ENCODE peak calls at places on chromosome 20, in four cellular contexts. I, D, R and Q are unnamed samples.
A peak's percentile ranks its signal among the peaks of the same experiment; 100 is the strongest.

GRCh38 chr20:29349836-29350235 is 1907.6 kb upstream of the DEFB115 start:
- DNase-seq in I (no peak), D (no peak), R (no peak), Q (peak; percentile 62)

GRCh38 chr20:14989891-14990290 is 652.5 kb upstream of the FLRT3 start:
- DNase-seq in I (no peak), R (no peak), D (no peak), Q (no peak)

GRCh38 chr20:25676164-25676809 is 20.4 kb downstream of the ZNF337 start:
- DNase-seq in R (peak; percentile 65), D (no peak), I (no peak), Q (peak; percentile 11)

GRCh38 chr20:4869290-4870193 is 131.8 kb downstream of the SLC23A2 start:
- DNase-seq in D (no peak), R (no peak), I (no peak), Q (peak; percentile 17)

GRCh38 chr20:52923123-52923543 is 49.0 kb upstream of the TSHZ2 start:
- DNase-seq in I (no peak), R (peak; percentile 27), D (no peak), Q (no peak)

GRCh38 chr20:62493886-62494285 is 18.1 kb upstream of the GATA5 start:
- DNase-seq in D (no peak), R (no peak), I (no peak), Q (no peak)

GRCh38 chr20:20096421-20096820 is 44.1 kb downstream of the CFAP61 start:
- DNase-seq in I (no peak), R (no peak), D (no peak), Q (no peak)

GRCh38 chr20:54475334-54476287 is at the start of gene DOK5:
- DNase-seq in R (no peak), I (peak; percentile 35), D (no peak), Q (no peak)

GRCh38 chr20:33239418-33239817 is 3.6 kb downstream of the BPIFA1 start:
- DNase-seq in I (no peak), R (no peak), D (no peak), Q (no peak)

GRCh38 chr20:32368930-32369329 is 10.8 kb downstream of the ASXL1 start:
- DNase-seq in I (no peak), D (no peak), R (no peak), Q (no peak)

GRCh38 chr20:35297153-35297552 is 4.9 kb upstream of the FAM83C start:
- DNase-seq in I (no peak), R (peak; percentile 53), D (peak; percentile 42), Q (peak; percentile 64)
- TF ChIP-seq CTCF in I (no peak), R (no peak), D (no peak), Q (peak; percentile 32)

DNA sequence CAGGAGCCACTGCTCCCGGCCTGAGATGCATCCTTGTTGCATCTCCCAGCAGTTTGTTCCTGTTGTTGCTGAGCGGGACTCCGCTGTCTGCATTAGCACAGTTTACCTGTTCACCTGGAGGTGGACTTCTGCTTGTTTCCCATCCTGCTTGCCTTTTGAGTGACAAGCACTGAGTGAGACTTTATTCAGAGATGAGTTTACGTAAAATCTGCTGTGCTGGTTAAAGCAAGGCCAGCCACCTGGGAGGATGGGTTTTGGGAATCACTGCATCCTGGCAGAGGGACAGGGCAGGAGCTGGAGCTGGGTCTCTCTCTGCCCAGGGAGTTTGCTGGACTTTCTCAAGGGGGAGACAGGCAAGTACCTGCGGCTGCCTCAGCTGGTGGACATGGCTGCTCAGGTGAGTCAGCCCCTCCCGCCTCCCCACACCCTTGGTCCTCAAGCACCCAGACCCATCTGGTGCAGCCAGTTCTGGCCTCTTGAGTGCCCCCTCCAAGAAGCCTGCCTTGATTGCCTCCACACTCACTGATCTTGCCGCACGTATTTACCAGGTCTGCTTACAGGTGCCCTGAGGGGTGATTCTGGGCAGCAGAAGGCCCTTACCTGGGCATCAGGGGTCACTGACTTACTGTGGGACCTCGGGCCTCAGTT is 55.5 kb downstream of the SRC start:
- DNase-seq in D (no peak), R (no peak), I (no peak), Q (no peak)
- H3K36me3 ChIP-seq in D (peaks cover 17% of the 10 kb centered on the region), R (peaks cover 62% of the 10 kb centered on the region), I (no peaks in the 10 kb centered on the region), Q (peaks cover 17% of the 10 kb centered on the region)

GRCh38 chr20:44070139-44070900 is 116.7 kb downstream of the JPH2 start:
- DNase-seq in D (no peak), R (no peak), I (no peak), Q (no peak)
- TF ChIP-seq CTCF in D (no peak), R (no peak), I (no peak), Q (no peak)

GRCh38 chr20:45336530-45337366 is 11.5 kb downstream of the SDC4 start:
- DNase-seq in D (no peak), R (peak; percentile 93), I (no peak), Q (no peak)
- H3K36me3 ChIP-seq in D (no peaks in the 10 kb centered on the region), R (peaks cover 21% of the 10 kb centered on the region), I (no peaks in the 10 kb centered on the region), Q (peaks cover 20% of the 10 kb centered on the region)

GRCh38 chr20:18796282-18796833 is 17.2 kb upstream of the SCP2D1 start:
- DNase-seq in I (no peak), R (no peak), D (no peak), Q (no peak)

GRCh38 chr20:18794428-18794787 is 19.2 kb upstream of the SCP2D1 start:
- DNase-seq in I (no peak), D (no peak), R (no peak), Q (no peak)

GRCh38 chr20:18795366-18795765 is 18.2 kb upstream of the SCP2D1 start:
- DNase-seq in R (no peak), I (no peak), D (no peak), Q (no peak)

GRCh38 chr20:18790787-18791186 is 22.8 kb upstream of the SCP2D1 start:
- DNase-seq in D (no peak), I (no peak), R (no peak), Q (no peak)

GRCh38 chr20:18793625-18794427 is 19.8 kb upstream of the SCP2D1 start:
- DNase-seq in D (peak; percentile 96), I (peak; percentile 82), R (peak; percentile 95), Q (peak; percentile 87)
- TF ChIP-seq CTCF in D (peak; percentile 19), I (peak; percentile 10), R (no peak), Q (no peak)

GRCh38 chr20:50582591-50583234 is 72.5 kb downstream of the PTPN1 start:
- DNase-seq in I (no peak), D (peak; percentile 87), R (no peak), Q (no peak)
- H3K36me3 ChIP-seq in I (no peaks in the 10 kb centered on the region), D (peaks cover 90% of the 10 kb centered on the region), R (peaks cover 85% of the 10 kb centered on the region), Q (peaks cover 6% of the 10 kb centered on the region)

GRCh38 chr20:43409041-43409913 is 48.4 kb upstream of the SRSF6 start:
- DNase-seq in I (no peak), R (no peak), D (no peak), Q (peak; percentile 56)
- TF ChIP-seq CTCF in I (no peak), R (no peak), D (peak; percentile 27), Q (peak; percentile 87)

GRCh38 chr20:59807909-59808728 is 125.3 kb downstream of the SYCP2 start:
- DNase-seq in D (peak; percentile 43), I (peak; percentile 5), R (no peak), Q (no peak)
- H3K36me3 ChIP-seq in D (no peaks in the 10 kb centered on the region), I (no peaks in the 10 kb centered on the region), R (no peaks in the 10 kb centered on the region), Q (no peaks in the 10 kb centered on the region)

DNA sequence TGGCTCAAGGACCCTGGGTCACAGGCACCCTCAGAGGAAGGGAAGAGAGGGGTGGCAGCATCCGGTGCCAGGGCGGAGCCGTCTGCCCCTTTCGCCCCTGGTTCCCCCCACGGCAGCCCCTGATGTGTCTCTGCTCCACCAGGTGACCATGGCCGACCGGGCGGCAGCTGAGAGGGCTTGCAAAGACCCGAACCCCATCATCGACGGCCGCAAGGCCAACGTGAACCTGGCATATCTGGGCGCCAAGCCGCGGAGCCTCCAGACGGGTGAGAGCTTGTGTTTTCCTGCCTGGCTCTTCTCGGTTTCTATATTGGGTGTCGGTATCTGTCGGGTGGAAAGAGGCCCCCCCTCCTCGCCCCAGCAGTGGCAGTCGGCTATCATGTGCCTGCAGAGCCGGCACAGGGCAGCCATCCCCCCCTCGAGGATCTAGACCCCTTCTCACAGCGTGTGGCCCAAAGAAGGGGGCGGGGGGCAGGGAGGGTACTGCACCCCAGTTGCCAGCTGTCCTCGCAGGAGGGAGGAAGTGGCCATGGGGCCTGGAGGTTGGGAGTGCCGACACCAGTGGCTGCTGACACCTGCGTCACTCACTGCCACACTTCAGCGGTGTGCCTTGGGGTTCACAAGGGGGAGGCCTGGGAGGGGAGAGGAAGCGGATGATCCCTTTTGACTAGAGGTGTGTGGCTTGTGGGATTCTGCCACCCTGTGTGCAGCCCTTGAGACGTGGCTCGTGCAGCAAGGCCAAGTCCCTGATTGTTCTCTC is 1.5 kb downstream of the RBM38 start:
- DNase-seq in R (peak; percentile 49), D (peak; percentile 96), I (no peak), Q (no peak)
- TF ChIP-seq CTCF in R (no peak), D (no peak), I (no peak), Q (no peak)